ENCODE peak calls at places on chromosomes 3 and 15, in eight cellular contexts. T is foreskin fibroblast, N is kidney epithelial cell, L is choroid plexus epithelial cell, X is AG09309, U is K562, A is A549, E is adrenal gland. D is an unnamed sample.

GRCh38 chr3:152961323-152961722 is 126.4 kb downstream of the P2RY1 start:
- DNase-seq in U (peak), N (no peak), X (no peak), L (peak), T (peak), A (peak), E (no peak), D (no peak)

GRCh38 chr15:74798388-74799254 is 14.0 kb upstream of the LMAN1L start:
- DNase-seq in L (no peak), N (no peak), E (no peak), U (no peak), T (no peak), A (no peak), X (no peak), D (no peak)

GRCh38 chr3:190101320-190102117 is 19.2 kb downstream of the P3H2 start:
- DNase-seq in N (no peak), A (no peak), L (peak), X (no peak), U (no peak), T (peak), E (no peak), D (peak)

GRCh38 chr3:188197388-188197847 is 43.5 kb downstream of the LPP start:
- DNase-seq in E (no peak), T (peak), N (no peak), U (no peak), A (no peak), L (no peak), X (no peak), D (no peak)

GRCh38 chr3:112646623-112647022 is 5.7 kb upstream of the CCDC80 start:
- DNase-seq in U (no peak), A (peak), T (no peak), E (no peak), L (no peak), X (no peak), N (no peak), D (no peak)

GRCh38 chr3:31077826-31078225 is 183.4 kb upstream of the GADL1 start:
- DNase-seq in N (no peak), A (no peak), T (peak), E (no peak), L (no peak), X (no peak), U (no peak), D (no peak)

GRCh38 chr3:149463921-149464320 is 10.6 kb upstream of the TM4SF4 start:
- DNase-seq in E (no peak), N (no peak), X (no peak), U (no peak), T (no peak), A (no peak), L (no peak), D (no peak)

GRCh38 chr3:107938128-107938527 is 152.7 kb downstream of the CD47 start:
- DNase-seq in N (no peak), A (no peak), L (peak), T (peak), U (no peak), E (peak), X (peak), D (no peak)

GRCh38 chr3:16548721-16549120 is 35.2 kb upstream of the RFTN1 start:
- DNase-seq in A (no peak), E (no peak), U (no peak), X (peak), L (peak), N (no peak), T (peak), D (no peak)

GRCh38 chr3:113241292-113242033 is 30.1 kb downstream of the BOC start:
- DNase-seq in A (no peak), U (no peak), E (no peak), L (no peak), X (no peak), N (no peak), T (no peak), D (no peak)

GRCh38 chr3:124882749-124883148 is 4.4 kb downstream of the ITGB5 start:
- DNase-seq in T (no peak), U (no peak), X (no peak), L (peak), A (no peak), E (no peak), N (no peak), D (no peak)

GRCh38 chr3:23659840-23660430 is 145.8 kb upstream of the UBE2E1 start:
- DNase-seq in T (no peak), X (no peak), E (no peak), N (no peak), L (no peak), U (no peak), A (no peak), D (no peak)

GRCh38 chr15:95799286-95800187 is 531.0 kb upstream of the NR2F2 start:
- DNase-seq in T (peak), N (peak), L (peak), A (peak), U (no peak), E (no peak), X (peak), D (peak)

GRCh38 chr15:59020321-59020720 is 32.9 kb downstream of the RNF111 start:
- DNase-seq in X (no peak), T (peak), U (no peak), N (no peak), E (no peak), A (no peak), L (peak), D (no peak)

GRCh38 chr15:78934063-78935023 is 10.5 kb downstream of the CTSH start:
- DNase-seq in X (no peak), N (no peak), L (peak), E (peak), T (peak), A (no peak), U (no peak), D (no peak)

GRCh38 chr3:193508108-193508507 is 46.6 kb downstream of the ATP13A4 start:
- DNase-seq in A (no peak), U (no peak), N (no peak), T (no peak), E (no peak), L (no peak), X (no peak), D (no peak)

GRCh38 chr3:194871143-194871863 is 185.6 kb downstream of the FAM43A start:
- DNase-seq in E (peak), T (peak), A (peak), L (peak), X (peak), U (no peak), N (no peak), D (peak)

GRCh38 chr3:68866157-68866556 is 66.2 kb downstream of the TAFA4 start:
- DNase-seq in A (no peak), X (no peak), U (no peak), T (no peak), E (no peak), L (peak), N (no peak), D (no peak)

GRCh38 chr3:47108546-47108945 is 55.4 kb downstream of the SETD2 start:
- DNase-seq in X (no peak), U (no peak), L (peak), E (no peak), A (no peak), T (no peak), N (no peak), D (no peak)

GRCh38 chr3:42802876-42803799 is 1.2 kb downstream of the HIGD1A start:
- DNase-seq in A (peak), L (peak), X (no peak), E (no peak), N (no peak), T (peak), U (no peak), D (no peak)

GRCh38 chr3:63900459-63900858 is 11.7 kb downstream of the SCAANT1 start:
- DNase-seq in X (no peak), N (no peak), E (no peak), U (no peak), L (peak), T (no peak), A (no peak), D (no peak)

GRCh38 chr15:73375755-73376305 is 7.1 kb upstream of the HCN4 start:
- DNase-seq in U (no peak), X (no peak), N (no peak), A (no peak), L (no peak), T (no peak), E (no peak), D (no peak)

GRCh38 chr15:50506121-50506520 is 40.3 kb downstream of the USP50 start:
- DNase-seq in A (no peak), X (no peak), E (peak), T (no peak), N (no peak), L (peak), U (no peak), D (peak)

GRCh38 chr3:58973796-58974195 is 76.0 kb downstream of the CFAP20DC start:
- DNase-seq in U (no peak), A (no peak), X (no peak), N (no peak), T (peak), L (peak), E (peak), D (no peak)

GRCh38 chr3:60578936-60579335 is 672.3 kb downstream of the FHIT start:
- DNase-seq in X (no peak), E (no peak), L (no peak), N (peak), U (no peak), A (no peak), T (no peak), D (no peak)

GRCh38 chr3:120450261-120450913 is 405 bp downstream of the FSTL1 start:
- DNase-seq in L (peak), N (no peak), T (peak), E (peak), U (no peak), A (peak), X (no peak), D (no peak)

GRCh38 chr15:90376789-90377188 is 11.3 kb upstream of the IQGAP1 start:
- DNase-seq in A (no peak), U (no peak), L (no peak), N (no peak), E (no peak), X (no peak), T (no peak), D (no peak)

GRCh38 chr3:54353547-54354339 is 231.4 kb downstream of the CACNA2D3 start:
- DNase-seq in T (no peak), E (no peak), N (no peak), X (no peak), U (no peak), A (no peak), L (no peak), D (no peak)

GRCh38 chr15:41417418-41417811 is 520 bp downstream of the RTF1 start:
- DNase-seq in U (peak), T (peak), N (no peak), E (peak), A (peak), X (no peak), L (peak), D (no peak)

GRCh38 chr15:72758195-72758594 is 25.4 kb downstream of the ADPGK start:
- DNase-seq in X (peak), U (no peak), L (peak), E (no peak), T (peak), A (no peak), N (peak), D (peak)

GRCh38 chr15:48986240-48986639 is 22.5 kb upstream of the SHC4 start:
- DNase-seq in U (no peak), T (no peak), L (no peak), X (no peak), A (no peak), E (no peak), N (no peak), D (no peak)

GRCh38 chr3:61613666-61614065 is 52.3 kb downstream of the PTPRG start:
- DNase-seq in E (no peak), X (no peak), L (peak), A (no peak), T (no peak), N (no peak), U (no peak), D (no peak)

GRCh38 chr3:139811331-139811730 is 123.7 kb upstream of the CLSTN2 start:
- DNase-seq in N (no peak), U (no peak), E (no peak), X (no peak), A (no peak), T (no peak), L (peak), D (no peak)

GRCh38 chr15:20351448-20351961 is 190.1 kb downstream of the GOLGA6L6 start:
- DNase-seq in A (no peak), L (no peak), E (peak), X (no peak), T (no peak), U (no peak), N (no peak), D (no peak)

GRCh38 chr15:40410476-40410875 is 4.9 kb downstream of the IVD start:
- DNase-seq in T (no peak), A (no peak), N (no peak), X (no peak), E (no peak), L (no peak), U (no peak), D (no peak)

GRCh38 chr15:22980189-22981136 is at the start of gene CYFIP1:
- DNase-seq in N (peak), X (no peak), L (peak), U (peak), T (peak), A (peak), E (peak), D (peak)
- TF ChIP-seq CTCF in N (no peak), X (no peak), L (no peak), U (no peak), T (no peak), A (no peak), E (no peak), D (no peak)

GRCh38 chr15:99568548-99569352 is 3.0 kb downstream of the MEF2A start:
- DNase-seq in X (no peak), N (no peak), A (no peak), T (peak), U (no peak), E (no peak), L (peak), D (no peak)
- H3K4me3 ChIP-seq in X (no peak), N (no peak), A (no peak), T (no peak), U (no peak), E (no peak), L (peak), D (peak)

DNA sequence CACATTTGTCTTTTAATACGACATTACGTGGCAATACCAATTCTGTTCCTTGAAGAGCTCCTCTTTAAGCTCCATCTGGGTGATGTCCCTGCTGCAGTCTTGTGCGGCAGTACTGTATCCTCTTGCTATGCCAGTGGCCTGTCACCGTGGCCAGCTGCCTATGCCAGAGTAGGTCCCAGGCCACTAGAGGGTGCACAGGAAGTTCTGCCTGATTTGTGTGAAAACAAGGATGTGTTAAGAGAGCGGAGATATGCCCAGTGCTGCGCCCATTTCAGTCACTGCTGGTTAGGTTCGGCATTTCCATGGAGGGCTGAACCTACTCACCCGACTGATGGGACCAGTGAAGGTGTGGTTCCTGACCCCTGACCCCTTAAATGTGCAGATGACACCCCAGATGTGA is 25.2 kb downstream of the NIPA1 start:
- DNase-seq in E (peak), T (peak), X (no peak), A (peak), U (no peak), L (peak), N (no peak), D (no peak)
- TF ChIP-seq CTCF in E (peak), T (peak), X (peak), A (peak), U (peak), L (peak), N (no peak), D (peak)

DNA sequence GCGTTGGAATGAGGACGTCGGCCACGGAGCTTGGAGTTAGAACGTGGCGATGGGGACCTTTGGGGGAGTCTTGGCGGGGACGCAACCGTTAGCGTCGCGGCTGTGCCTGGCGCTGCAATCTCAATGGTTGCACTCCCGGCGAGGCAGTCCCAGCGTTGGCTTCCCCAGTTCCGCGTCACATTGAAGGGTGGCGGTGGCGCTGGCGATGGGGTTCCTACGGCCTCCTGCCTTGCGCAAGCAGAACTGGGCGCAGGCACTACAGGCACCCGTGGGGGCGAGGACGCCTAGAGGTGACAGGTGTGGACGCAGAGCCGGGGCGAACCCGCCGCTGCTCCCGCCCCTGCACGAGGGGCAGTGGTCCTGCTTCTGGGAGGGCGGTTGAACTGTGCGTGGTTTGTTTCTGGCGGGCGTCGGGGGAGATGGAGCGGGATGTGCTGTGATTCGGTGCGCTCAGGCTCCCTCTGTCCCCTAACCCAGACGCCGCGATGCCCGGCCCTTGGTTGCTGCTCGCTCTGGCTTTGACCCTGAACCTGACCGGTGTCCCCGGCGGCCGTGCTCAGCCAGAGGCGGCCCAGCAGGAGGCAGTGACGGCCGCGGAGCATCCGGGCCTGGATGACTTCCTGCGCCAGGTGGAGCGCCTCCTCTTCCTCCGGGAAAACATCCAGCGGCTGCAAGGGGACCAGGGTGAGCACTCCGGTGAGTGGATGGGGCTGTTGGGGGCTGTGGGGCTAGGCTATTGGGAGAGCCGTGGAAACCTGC is 991 bp downstream of the TRH start:
- DNase-seq in X (no peak), L (no peak), E (no peak), A (no peak), U (no peak), N (no peak), T (peak), D (no peak)
- H3K4me3 ChIP-seq in X (no peak), L (no peak), E (no peak), A (no peak), U (no peak), N (no peak), T (no peak), D (no peak)

D was measured in retinal pigment epithelial cell.